ENCODE peak calls at places on chromosomes 1 and 21, in six cellular contexts. G is HCT116, J is OCI-LY7, X is PC-3, F is neural progenitor cell, R is hepatocyte. E is an unnamed sample.
A peak's percentile ranks its signal among the peaks of the same experiment; 100 is the strongest.

GRCh38 chr1:92842082-92843045 is 10.5 kb downstream of the RPL5 start:
- DNase-seq in F (no peak), X (no peak), G (no peak), J (no peak), R (no peak), E (no peak)

GRCh38 chr1:76470166-76470565 is 395.6 kb downstream of the ST6GALNAC3 start:
- DNase-seq in F (no peak), R (no peak), X (no peak), J (no peak), G (no peak), E (no peak)

GRCh38 chr1:11496551-11497080 is 17.7 kb downstream of the DISP3 start:
- DNase-seq in R (no peak), X (no peak), F (no peak), J (no peak), G (no peak), E (no peak)

GRCh38 chr1:67880056-67880601 is 46.9 kb upstream of the GNG12 start:
- DNase-seq in G (no peak), J (no peak), X (peak; percentile 89), F (no peak), R (peak; percentile 34), E (peak; percentile 79)

GRCh38 chr1:152886090-152886489 is 8.0 kb downstream of the SMCP start:
- DNase-seq in J (no peak), F (no peak), X (no peak), G (no peak), R (no peak), E (peak; percentile 6)

GRCh38 chr1:16986596-16987361 is 6.4 kb upstream of the MFAP2 start:
- DNase-seq in J (no peak), R (no peak), F (peak; percentile 79), X (no peak), G (no peak), E (no peak)

GRCh38 chr1:202964755-202965440 is 2.2 kb downstream of the CYB5R1 start:
- DNase-seq in J (no peak), G (no peak), R (no peak), F (no peak), X (no peak), E (no peak)

GRCh38 chr1:50970508-50970885 is 452 bp downstream of the CDKN2C start:
- DNase-seq in X (peak; percentile 34), G (no peak), R (no peak), F (no peak), J (no peak), E (peak; percentile 41)

GRCh38 chr1:68231627-68232303 is 558 bp downstream of the WLS start:
- DNase-seq in G (no peak), X (peak; percentile 55), J (no peak), F (peak; percentile 90), R (peak; percentile 83), E (peak; percentile 80)

GRCh38 chr21:35020446-35020845 is 28.7 kb downstream of the RUNX1 start:
- DNase-seq in J (peak; percentile 48), R (no peak), G (no peak), F (no peak), X (no peak), E (no peak)

GRCh38 chr21:41453761-41454160 is 27.7 kb downstream of the MX1 start:
- DNase-seq in R (no peak), X (no peak), J (no peak), F (no peak), G (no peak), E (no peak)

GRCh38 chr1:26373281-26373680 is 731 bp upstream of the ZNF683 start:
- DNase-seq in X (no peak), J (no peak), F (no peak), R (no peak), G (no peak), E (no peak)

GRCh38 chr1:30874176-30874575 is 34.4 kb downstream of the SDC3 start:
- DNase-seq in J (no peak), X (no peak), G (no peak), R (no peak), F (no peak), E (no peak)

GRCh38 chr1:156852414-156852874 is 6.5 kb downstream of the INSRR start:
- DNase-seq in J (no peak), X (peak; percentile 39), G (no peak), F (no peak), R (no peak), E (peak; percentile 25)

GRCh38 chr21:43909736-43910455 is 44.9 kb downstream of the AGPAT3 start:
- DNase-seq in J (no peak), X (no peak), G (no peak), R (no peak), F (no peak), E (no peak)

GRCh38 chr21:35265170-35265877 is 216.2 kb upstream of the RUNX1 start:
- DNase-seq in X (peak; percentile 94), F (no peak), J (no peak), R (no peak), G (peak; percentile 52), E (peak; percentile 78)

GRCh38 chr1:109988349-109988914 is 3.9 kb downstream of the AHCYL1 start:
- DNase-seq in F (no peak), X (no peak), R (no peak), G (no peak), J (no peak), E (no peak)

GRCh38 chr1:89923517-89923916 is 71.4 kb upstream of the ZNF326 start:
- DNase-seq in G (no peak), J (no peak), F (no peak), X (no peak), R (no peak), E (no peak)

GRCh38 chr1:48109390-48110009 is 112.3 kb upstream of the TRABD2B start:
- DNase-seq in X (peak; percentile 80), R (peak; percentile 78), J (peak; percentile 49), G (peak; percentile 24), F (peak; percentile 75), E (peak; percentile 68)

GRCh38 chr1:209168204-209168603 is 415.3 kb upstream of the CAMK1G start:
- DNase-seq in J (no peak), R (no peak), F (no peak), X (peak; percentile 99), G (no peak), E (peak; percentile 22)

GRCh38 chr1:200302192-200302892 is 107.5 kb downstream of the ZNF281 start:
- DNase-seq in X (peak; percentile 67), R (peak; percentile 53), F (peak; percentile 42), G (no peak), J (peak; percentile 61), E (peak; percentile 70)

GRCh38 chr1:197915797-197916686 is 1.1 kb upstream of the LHX9 start:
- DNase-seq in X (peak; percentile 79), G (peak; percentile 53), J (no peak), R (peak; percentile 76), F (peak; percentile 95), E (peak; percentile 72)

GRCh38 chr1:64398937-64399336 is 71.0 kb upstream of the CACHD1 start:
- DNase-seq in F (no peak), J (no peak), R (no peak), X (no peak), G (no peak), E (no peak)

GRCh38 chr1:221117548-221117951 is 238.3 kb downstream of the HLX start:
- DNase-seq in G (no peak), F (no peak), X (peak; percentile 77), J (no peak), R (peak; percentile 18), E (peak; percentile 91)

GRCh38 chr1:98084188-98084587 is 163.4 kb upstream of the DPYD start:
- DNase-seq in G (no peak), J (no peak), R (no peak), X (peak; percentile 35), F (no peak), E (no peak)

GRCh38 chr1:4057603-4058002 is 157.5 kb upstream of the C1orf174 start:
- DNase-seq in X (no peak), R (no peak), J (no peak), F (no peak), G (no peak), E (no peak)

DNA sequence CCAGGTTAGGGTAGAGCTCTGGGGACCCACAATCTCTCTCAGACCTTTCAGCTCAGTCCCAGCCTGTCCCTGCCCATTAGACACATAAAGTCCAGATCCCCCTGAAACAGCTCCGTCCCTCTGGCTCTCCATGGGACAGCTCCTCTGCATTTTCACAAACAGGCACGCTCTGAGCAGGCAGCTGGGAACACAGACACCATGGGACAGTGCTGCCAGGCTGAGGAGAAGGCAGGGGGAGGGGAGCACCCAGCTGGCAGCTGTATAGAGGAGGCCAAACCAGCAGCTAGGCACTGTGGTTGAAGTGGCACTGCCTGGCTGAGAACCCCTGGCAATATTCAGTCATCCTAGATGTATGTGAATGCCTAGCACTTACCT is 2.0 kb downstream of the TMEM63A start:
- DNase-seq in F (no peak), G (no peak), X (no peak), J (no peak), R (no peak), E (no peak)
- H3K79me2 ChIP-seq in F (no peaks in the 10 kb centered on the region), G (no peaks in the 10 kb centered on the region), X (peaks cover 70% of the 10 kb centered on the region), J (no peaks in the 10 kb centered on the region), R (peaks cover 58% of the 10 kb centered on the region), E (peaks cover 23% of the 10 kb centered on the region)

GRCh38 chr1:101438359-101438758 is 201.5 kb downstream of the S1PR1 start:
- DNase-seq in G (no peak), R (peak; percentile 11), J (peak; percentile 39), X (peak; percentile 51), F (peak; percentile 7), E (peak; percentile 38)

GRCh38 chr1:101431956-101432510 is 195.2 kb downstream of the S1PR1 start:
- DNase-seq in X (no peak), J (no peak), G (no peak), R (no peak), F (no peak), E (no peak)

GRCh38 chr1:101440484-101440883 is 203.7 kb downstream of the S1PR1 start:
- DNase-seq in J (no peak), X (no peak), G (no peak), R (no peak), F (no peak), E (no peak)

GRCh38 chr1:101436100-101436511 is 199.3 kb downstream of the S1PR1 start:
- DNase-seq in R (no peak), G (no peak), F (no peak), J (peak; percentile 87), X (no peak), E (no peak)
- TF ChIP-seq EZH2phosphoT487 in R (no peak), G (no peak), F (no peak), J (no peak), X (no peak), E (no peak)

GRCh38 chr21:45413922-45414321 is 9.0 kb downstream of the COL18A1 start:
- DNase-seq in F (no peak), R (peak; percentile 2), X (no peak), J (no peak), G (no peak), E (no peak)
- H3K79me2 ChIP-seq in F (peaks cover 100% of the 10 kb centered on the region), R (peaks cover 72% of the 10 kb centered on the region), X (peaks cover 27% of the 10 kb centered on the region), J (no peaks in the 10 kb centered on the region), G (peaks cover 70% of the 10 kb centered on the region), E (no peaks in the 10 kb centered on the region)

DNA sequence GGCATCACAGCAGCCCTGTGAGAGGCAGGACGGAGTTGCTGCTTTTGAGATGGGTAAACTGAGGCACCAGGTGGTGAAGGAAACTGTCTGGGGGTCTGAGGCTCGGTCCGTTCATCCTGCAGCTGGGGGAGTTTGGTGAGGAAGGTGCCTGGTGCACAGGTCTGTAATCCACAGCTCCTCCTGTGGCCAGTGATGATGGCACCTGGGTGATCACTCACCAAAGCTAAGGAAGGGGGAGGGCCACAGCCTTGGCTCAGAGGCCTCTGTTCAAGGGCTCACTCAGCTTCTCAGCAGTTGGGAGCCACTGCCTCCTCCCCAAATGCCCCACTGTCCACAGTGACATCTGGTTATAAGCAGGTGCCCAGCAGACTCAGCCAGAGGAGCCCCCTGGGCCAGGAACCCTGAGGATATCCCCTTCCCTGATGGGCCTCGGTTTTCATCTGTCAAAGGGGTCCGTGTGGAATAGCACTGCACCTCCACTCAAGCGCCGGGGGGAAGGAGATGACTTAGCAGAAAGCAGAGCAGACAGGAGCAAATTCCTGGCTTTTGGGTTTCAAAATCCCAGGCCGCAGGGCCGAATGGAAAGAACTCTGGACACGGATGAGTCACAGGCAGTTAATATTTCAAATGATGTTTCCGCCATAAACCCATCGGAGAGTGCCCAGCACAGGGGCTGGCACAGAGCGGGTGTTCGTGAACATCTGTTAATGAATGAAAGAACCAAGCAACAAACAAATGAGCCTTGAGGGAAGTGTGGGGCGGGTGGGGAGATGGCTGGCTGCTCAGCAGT is 82.8 kb downstream of the DMRTB1 start:
- DNase-seq in X (peak; percentile 35), F (peak; percentile 54), J (peak; percentile 21), R (peak; percentile 59), G (peak; percentile 13), E (peak; percentile 98)
- TF ChIP-seq EZH2phosphoT487 in X (no peak), F (no peak), J (no peak), R (no peak), G (no peak), E (no peak)